ENCODE peak calls at places on chromosomes 5 and 9, in five cellular contexts. Z is gastrocnemius medialis, P is tibial nerve, X is ovary, C is uterus. G is an unnamed sample.

GRCh38 chr5:169581580-169582227 is 1.9 kb upstream of the SPDL1 start:
- DNase-seq in P (peak; percentile 88), Z (no peak), C (peak; percentile 65), X (peak; percentile 65), G (no peak)

GRCh38 chr5:154237946-154238345 is 47.4 kb downstream of the GALNT10 start:
- DNase-seq in X (no peak), C (no peak), P (no peak), Z (no peak), G (no peak)

GRCh38 chr5:76490970-76491369 is 87.9 kb downstream of the IQGAP2 start:
- DNase-seq in Z (no peak), X (no peak), P (no peak), C (no peak), G (no peak)

GRCh38 chr9:112784020-112784788 is 33.6 kb downstream of the SNX30 start:
- DNase-seq in P (no peak), C (no peak), X (no peak), Z (no peak), G (no peak)

GRCh38 chr9:27457445-27457844 is 66.6 kb upstream of the IFNK start:
- DNase-seq in Z (no peak), C (no peak), P (no peak), X (peak; percentile 45), G (no peak)

GRCh38 chr5:167065784-167066183 is 1225.7 kb upstream of the WWC1 start:
- DNase-seq in C (no peak), X (no peak), Z (no peak), P (no peak), G (no peak)

GRCh38 chr5:378976-379742 is 57.6 kb downstream of the AHRR start:
- DNase-seq in C (no peak), P (no peak), Z (no peak), X (no peak), G (no peak)

GRCh38 chr9:91790912-91791311 is 159.1 kb downstream of the ROR2 start:
- DNase-seq in P (no peak), Z (no peak), C (no peak), X (no peak), G (no peak)

GRCh38 chr5:17816947-17817346 is 182.7 kb downstream of the TAF11L14 start:
- DNase-seq in X (no peak), Z (no peak), C (no peak), P (no peak), G (no peak)

GRCh38 chr5:95761771-95762680 is 30.9 kb downstream of the RHOBTB3 start:
- DNase-seq in C (no peak), X (no peak), Z (no peak), P (no peak), G (no peak)

GRCh38 chr5:112312295-112312694 is 106.8 kb downstream of the EPB41L4A start:
- DNase-seq in P (no peak), X (no peak), Z (no peak), C (no peak), G (no peak)

GRCh38 chr5:125491986-125492385 is 745.5 kb upstream of the ZNF608 start:
- DNase-seq in Z (no peak), X (no peak), C (peak; percentile 23), P (no peak), G (no peak)

GRCh38 chr5:34496258-34496657 is 159.9 kb upstream of the RAI14 start:
- DNase-seq in C (peak; percentile 46), X (no peak), P (no peak), Z (no peak), G (no peak)

GRCh38 chr9:91913986-91914385 is 36.0 kb downstream of the ROR2 start:
- DNase-seq in Z (no peak), P (no peak), X (no peak), C (no peak), G (no peak)

GRCh38 chr5:168317521-168318147 is 26.2 kb downstream of the WWC1 start:
- DNase-seq in X (no peak), C (no peak), Z (no peak), P (no peak), G (no peak)

GRCh38 chr9:87516222-87516930 is 18.7 kb downstream of the DAPK1 start:
- DNase-seq in Z (peak; percentile 30), P (peak; percentile 55), X (peak; percentile 72), C (peak; percentile 55), G (no peak)

GRCh38 chr9:19151425-19152159 is 24.3 kb upstream of the PLIN2 start:
- DNase-seq in X (no peak), C (no peak), Z (no peak), P (no peak), G (no peak)

GRCh38 chr5:99005506-99005905 is 76.7 kb upstream of the CHD1 start:
- DNase-seq in X (no peak), Z (no peak), C (no peak), P (no peak), G (no peak)

GRCh38 chr9:109996936-109997580 is 210.9 kb downstream of the C9orf152 start:
- DNase-seq in Z (no peak), P (no peak), C (no peak), X (no peak), G (no peak)

GRCh38 chr9:87710448-87710847 is 15.5 kb upstream of the CTSL start:
- DNase-seq in Z (no peak), C (no peak), X (no peak), P (no peak), G (no peak)

GRCh38 chr5:125812631-125813030 is 610.6 kb upstream of the GRAMD2B start:
- DNase-seq in C (no peak), P (no peak), Z (no peak), X (no peak), G (no peak)

GRCh38 chr5:178836628-178837027 is 23.1 kb upstream of the ZNF354B start:
- DNase-seq in X (no peak), Z (no peak), P (no peak), C (no peak), G (no peak)

GRCh38 chr9:25003686-25004085 is 458.0 kb upstream of the IZUMO3 start:
- DNase-seq in C (no peak), P (no peak), Z (no peak), X (no peak), G (no peak)

GRCh38 chr5:31383734-31384133 is 148.2 kb downstream of the DROSHA start:
- DNase-seq in Z (no peak), C (no peak), P (no peak), X (no peak), G (no peak)

GRCh38 chr5:2563046-2563445 is 188.4 kb downstream of the IRX2 start:
- DNase-seq in P (no peak), C (no peak), X (no peak), Z (no peak), G (no peak)

GRCh38 chr5:147512640-147513334 is 2.9 kb upstream of the DPYSL3 start:
- DNase-seq in C (no peak), Z (no peak), X (no peak), P (no peak), G (no peak)

GRCh38 chr9:104914458-104914857 is 13.5 kb downstream of the ABCA1 start:
- DNase-seq in Z (no peak), X (no peak), P (no peak), C (no peak), G (no peak)

GRCh38 chr9:95511232-95511951 is 5.4 kb downstream of the PTCH1 start:
- DNase-seq in Z (no peak), X (peak; percentile 74), C (peak; percentile 71), P (peak; percentile 67), G (peak; percentile 54)

GRCh38 chr5:82011761-82012160 is 39.9 kb downstream of the ATG10 start:
- DNase-seq in Z (no peak), C (no peak), X (no peak), P (no peak), G (no peak)

GRCh38 chr9:112544477-112544876 is 57.9 kb downstream of the KIAA1958 start:
- DNase-seq in Z (no peak), X (no peak), C (no peak), P (no peak), G (no peak)

GRCh38 chr5:56290378-56291057 is 57.4 kb upstream of the ANKRD55 start:
- DNase-seq in Z (no peak), P (no peak), C (no peak), X (no peak), G (no peak)
- H3K4me1 ChIP-seq in Z (no peaks in the 10 kb centered on the region), P (no peaks in the 10 kb centered on the region), C (no peaks in the 10 kb centered on the region), X (no peaks in the 10 kb centered on the region), G (no peaks in the 10 kb centered on the region)

DNA sequence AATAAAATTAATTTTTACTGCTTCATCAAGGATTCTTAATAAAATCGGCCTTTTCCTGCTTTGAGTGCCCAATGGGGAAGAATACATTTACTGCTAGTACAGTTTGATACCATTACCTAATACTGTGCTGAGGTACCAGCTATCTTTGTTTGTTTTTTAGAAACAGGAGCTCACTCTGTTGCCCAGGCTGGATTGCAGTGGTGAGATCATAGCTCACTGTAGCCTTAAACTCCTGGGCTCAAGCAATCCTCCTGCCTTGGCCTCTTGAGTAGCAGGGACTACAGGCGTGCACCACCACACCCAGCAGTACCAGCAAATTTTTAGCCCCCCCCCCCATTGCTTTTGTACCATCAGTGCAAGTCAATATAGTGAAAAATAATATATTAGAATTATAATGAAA is 13.6 kb upstream of the ANKHD1 start:
- DNase-seq in Z (no peak), P (no peak), C (no peak), X (no peak), G (no peak)
- TF ChIP-seq POLR2A in Z (no peak), P (no peak), C (no peak), X (no peak), G (no peak)

GRCh38 chr9:98536542-98537173 is 172.1 kb downstream of the GABBR2 start:
- DNase-seq in X (no peak), C (no peak), Z (no peak), P (no peak), G (no peak)
- TF ChIP-seq CTCF in X (no peak), C (no peak), Z (no peak), P (no peak), G (no peak)

GRCh38 chr9:78026416-78026815 is 5.2 kb downstream of the GNAQ start:
- DNase-seq in X (no peak), P (no peak), C (no peak), Z (no peak), G (no peak)

GRCh38 chr9:78021692-78022091 is 9.9 kb downstream of the GNAQ start:
- DNase-seq in X (no peak), C (no peak), P (no peak), Z (no peak), G (no peak)

GRCh38 chr9:78023003-78023741 is 8.4 kb downstream of the GNAQ start:
- DNase-seq in P (no peak), X (no peak), C (no peak), Z (no peak), G (no peak)

GRCh38 chr9:78026947-78027346 is 4.7 kb downstream of the GNAQ start:
- DNase-seq in P (no peak), C (no peak), X (no peak), Z (no peak), G (no peak)

GRCh38 chr9:78025186-78025585 is 6.4 kb downstream of the GNAQ start:
- DNase-seq in C (no peak), X (no peak), Z (no peak), P (no peak), G (no peak)
- H3K4me1 ChIP-seq in C (peaks cover 3% of the 10 kb centered on the region), X (peaks cover 17% of the 10 kb centered on the region), Z (peaks cover 55% of the 10 kb centered on the region), P (peaks cover 20% of the 10 kb centered on the region), G (peaks cover 16% of the 10 kb centered on the region)

G was measured in breast epithelium.